ENCODE peak calls at places on chromosomes 16 and 17, in ten cellular contexts. K is esophagus squamous epithelium; J is HFF-Myc; O is left ventricle myocardium inferior; T is bronchial epithelial cell; H is A673; Y is CD8-positive, alpha-beta T cell; R is fibroblast of lung; I is AG09319; W is IMR-90. G is an unnamed sample.

GRCh38 chr17:56798916-56799315 is 34.8 kb downstream of the C17orf67 start:
- DNase-seq in H (peak; percentile 70), J (no peak), I (no peak), Y (no peak), W (no peak), T (no peak), K (no peak), O (no peak), R (peak; percentile 20), G (no peak)

GRCh38 chr16:19817122-19817521 is 67.5 kb downstream of the GPRC5B start:
- DNase-seq in T (no peak), J (no peak), K (no peak), I (no peak), Y (no peak), W (no peak), R (no peak), O (no peak), H (no peak), G (no peak)

GRCh38 chr17:13562271-13562800 is 39.4 kb downstream of the HS3ST3A1 start:
- DNase-seq in I (no peak), Y (no peak), J (peak; percentile 73), K (no peak), R (peak; percentile 46), H (no peak), W (peak; percentile 97), T (peak; percentile 67), O (no peak), G (no peak)

GRCh38 chr17:38748329-38749221 is at the start of gene PCGF2:
- DNase-seq in H (peak; percentile 90), W (peak; percentile 89), Y (no peak), O (peak; percentile 94), I (peak; percentile 66), K (no peak), R (peak; percentile 86), T (peak; percentile 74), J (peak; percentile 72), G (peak; percentile 86)

GRCh38 chr16:84673203-84673535 is 24.9 kb downstream of the KLHL36 start:
- DNase-seq in R (no peak), T (peak; percentile 78), O (no peak), I (no peak), H (no peak), K (no peak), J (no peak), Y (no peak), W (no peak), G (no peak)

GRCh38 chr17:51435641-51436091 is 175.3 kb downstream of the UTP18 start:
- DNase-seq in J (no peak), W (peak; percentile 4), Y (no peak), O (peak; percentile 20), H (peak; percentile 71), K (no peak), T (peak; percentile 61), I (no peak), R (no peak), G (peak; percentile 64)

GRCh38 chr16:89446136-89446974 is 44.0 kb downstream of the ANKRD11 start:
- DNase-seq in H (no peak), W (no peak), Y (no peak), I (no peak), K (no peak), O (no peak), T (no peak), R (no peak), J (no peak), G (no peak)

GRCh38 chr16:17836868-17837602 is 366.3 kb upstream of the XYLT1 start:
- DNase-seq in I (peak; percentile 72), K (no peak), R (peak; percentile 99), J (peak; percentile 93), Y (no peak), H (peak; percentile 6), O (no peak), W (peak; percentile 98), T (peak; percentile 50), G (no peak)

GRCh38 chr16:54928421-54929089 is 2.1 kb upstream of the IRX5 start:
- DNase-seq in Y (no peak), T (no peak), J (no peak), O (peak; percentile 76), H (peak; percentile 83), K (no peak), R (peak; percentile 33), I (no peak), W (no peak), G (peak; percentile 77)
- TF ChIP-seq CTCF in Y (no peak), T (no peak), J (no peak), O (peak; percentile 38), H (no peak), K (no peak), R (no peak), I (no peak), W (no peak), G (no peak)

GRCh38 chr17:8187517-8188407 is 2.2 kb downstream of the BORCS6 start:
- DNase-seq in W (peak; percentile 100), R (peak; percentile 99), H (peak; percentile 100), O (peak; percentile 90), J (peak; percentile 100), K (no peak), I (peak; percentile 99), T (peak; percentile 98), Y (peak; percentile 84), G (peak; percentile 90)
- TF ChIP-seq CTCF in W (peak; percentile 10), R (no peak), H (no peak), O (peak; percentile 7), J (no peak), K (no peak), I (no peak), T (peak; percentile 9), Y (no peak), G (no peak)

GRCh38 chr16:4376820-4377572 is 5.3 kb downstream of the VASN start:
- DNase-seq in I (no peak), W (no peak), Y (no peak), H (no peak), R (no peak), T (no peak), J (no peak), K (no peak), O (no peak), G (no peak)

GRCh38 chr16:4376126-4376819 is 4.6 kb downstream of the VASN start:
- DNase-seq in T (no peak), I (peak; percentile 79), J (no peak), Y (no peak), O (peak; percentile 91), W (peak; percentile 84), H (no peak), K (no peak), R (peak; percentile 87), G (no peak)

GRCh38 chr16:4377573-4378146 is 6.0 kb downstream of the VASN start:
- DNase-seq in I (no peak), R (no peak), H (no peak), J (no peak), Y (no peak), T (no peak), O (no peak), K (no peak), W (no peak), G (no peak)

GRCh38 chr16:4379001-4379688 is 7.5 kb downstream of the VASN start:
- DNase-seq in W (no peak), Y (no peak), T (no peak), R (no peak), H (no peak), I (no peak), J (no peak), K (no peak), O (no peak), G (no peak)

GRCh38 chr16:4378202-4378666 is 6.6 kb downstream of the VASN start:
- DNase-seq in Y (no peak), R (no peak), W (no peak), O (peak; percentile 54), J (no peak), K (no peak), H (no peak), T (no peak), I (no peak), G (no peak)
- TF ChIP-seq CTCF in Y (no peak), R (no peak), W (no peak), O (no peak), J (no peak), K (no peak), H (no peak), T (no peak), I (no peak), G (no peak)

GRCh38 chr17:45426561-45426960 is 6.1 kb downstream of the ARHGAP27 start:
- DNase-seq in T (no peak), K (no peak), I (no peak), W (no peak), O (no peak), J (no peak), R (no peak), Y (no peak), H (no peak), G (no peak)

GRCh38 chr17:45425125-45425983 is 7.3 kb downstream of the ARHGAP27 start:
- DNase-seq in H (peak; percentile 55), W (peak; percentile 74), O (peak; percentile 61), Y (no peak), J (peak; percentile 31), K (no peak), T (peak; percentile 94), I (no peak), R (peak; percentile 62), G (no peak)

GRCh38 chr17:45427181-45427835 is 5.4 kb downstream of the ARHGAP27 start:
- DNase-seq in J (no peak), W (no peak), T (no peak), O (no peak), R (no peak), I (no peak), H (no peak), K (no peak), Y (no peak), G (no peak)

GRCh38 chr17:45424769-45425124 is 7.9 kb downstream of the ARHGAP27 start:
- DNase-seq in H (no peak), I (no peak), W (no peak), J (no peak), O (no peak), T (no peak), Y (no peak), K (no peak), R (no peak), G (no peak)

DNA sequence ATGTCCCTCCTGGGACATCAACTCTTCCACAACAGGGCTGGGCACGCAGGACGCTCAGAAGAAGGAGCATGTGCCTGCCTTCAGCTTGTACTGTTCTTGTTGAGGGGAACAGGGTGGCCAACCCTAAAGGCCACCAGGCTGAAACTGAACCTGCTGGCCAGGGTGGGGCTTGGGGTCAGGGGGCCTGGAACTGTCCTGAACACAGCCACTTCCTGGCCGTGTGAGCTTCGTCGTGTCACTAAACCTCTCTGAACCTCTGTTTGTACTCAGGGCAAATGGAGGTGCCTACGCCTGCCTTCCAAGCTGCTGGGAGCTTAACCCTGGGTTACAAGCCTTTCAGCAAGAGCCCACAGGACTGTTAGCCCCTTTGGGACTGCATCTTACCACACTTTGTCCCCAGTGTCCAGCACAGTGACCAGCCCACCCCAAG is 6.7 kb downstream of the ARHGAP27 start:
- DNase-seq in I (no peak), O (no peak), R (no peak), Y (no peak), T (no peak), H (no peak), J (no peak), K (no peak), W (no peak), G (no peak)
- TF ChIP-seq CTCF in I (no peak), O (no peak), R (no peak), Y (no peak), T (no peak), H (no peak), J (no peak), K (peak; percentile 15), W (no peak), G (no peak)

G was measured in endothelial cell.